ENCODE peak calls at places on chromosomes 1 and 21, in five cellular contexts. H is endodermal cell, Y is uterus, W is AG10803, A is left ventricle myocardium inferior. P is an unnamed sample.
A peak's percentile ranks its signal among the peaks of the same experiment; 100 is the strongest.

GRCh38 chr21:44893948-44894656 is 20.6 kb upstream of the PTTG1IP start:
- DNase-seq in H (no peak), Y (no peak), W (no peak), A (no peak), P (no peak)

GRCh38 chr1:27600500-27601175 is 3.3 kb downstream of the AHDC1 start:
- DNase-seq in H (peak; percentile 85), Y (no peak), W (no peak), A (no peak), P (no peak)

GRCh38 chr1:90963651-90964050 is 58.2 kb downstream of the ZNF644 start:
- DNase-seq in H (no peak), Y (no peak), W (no peak), A (no peak), P (no peak)

GRCh38 chr1:203680765-203681164 is 54.1 kb downstream of the ATP2B4 start:
- DNase-seq in H (no peak), Y (no peak), W (no peak), A (no peak), P (no peak)

GRCh38 chr1:89865498-89866385 is 44.9 kb downstream of the LRRC8D start:
- DNase-seq in H (no peak), Y (no peak), W (peak; percentile 79), A (no peak), P (no peak)

GRCh38 chr1:107879338-107879737 is 85.6 kb downstream of the VAV3 start:
- DNase-seq in H (no peak), Y (no peak), W (no peak), A (no peak), P (no peak)

GRCh38 chr1:236127045-236127444 is 15.3 kb upstream of the GPR137B start:
- DNase-seq in H (no peak), Y (no peak), W (no peak), A (no peak), P (no peak)

GRCh38 chr1:82108843-82109242 is 308.1 kb downstream of the ADGRL2 start:
- DNase-seq in H (no peak), Y (no peak), W (no peak), A (no peak), P (peak; percentile 83)

GRCh38 chr1:214028095-214028494 is 40.3 kb downstream of the PROX1 start:
- DNase-seq in H (no peak), Y (no peak), W (no peak), A (no peak), P (no peak)

GRCh38 chr1:80375662-80376061 is 1369.1 kb upstream of the ADGRL4 start:
- DNase-seq in H (no peak), Y (no peak), W (peak; percentile 90), A (no peak), P (no peak)

GRCh38 chr1:40986929-40987328 is 7.4 kb downstream of the CTPS1 start:
- DNase-seq in H (no peak), Y (no peak), W (peak; percentile 46), A (no peak), P (no peak)

GRCh38 chr1:219329606-219330005 is 155.9 kb downstream of the LYPLAL1 start:
- DNase-seq in H (no peak), Y (no peak), W (peak; percentile 21), A (no peak), P (no peak)

GRCh38 chr1:8705104-8705503 is 112.3 kb downstream of the RERE start:
- DNase-seq in H (peak; percentile 66), Y (no peak), W (no peak), A (no peak), P (no peak)

GRCh38 chr1:111274653-111275052 is 16.0 kb upstream of the CHIA start:
- DNase-seq in H (no peak), Y (no peak), W (no peak), A (no peak), P (no peak)

GRCh38 chr1:3869751-3870301 is 12.6 kb downstream of the DFFB start:
- DNase-seq in H (no peak), Y (no peak), W (no peak), A (no peak), P (no peak)

GRCh38 chr1:42146916-42147320 is 6.3 kb upstream of the GUCA2B start:
- DNase-seq in H (peak; percentile 97), Y (peak; percentile 54), W (peak; percentile 43), A (peak; percentile 63), P (peak; percentile 53)

GRCh38 chr1:199522936-199523335 is 504.6 kb upstream of the NR5A2 start:
- DNase-seq in H (no peak), Y (no peak), W (peak; percentile 44), A (no peak), P (no peak)

GRCh38 chr1:167645161-167645560 is 15.1 kb downstream of the RCSD1 start:
- DNase-seq in H (no peak), Y (no peak), W (no peak), A (no peak), P (no peak)

GRCh38 chr1:239706245-239706892 is 320.0 kb downstream of the CHRM3 start:
- DNase-seq in H (peak; percentile 54), Y (no peak), W (no peak), A (no peak), P (no peak)

GRCh38 chr1:181044449-181044966 is 10.7 kb downstream of the MR1 start:
- DNase-seq in H (no peak), Y (no peak), W (no peak), A (no peak), P (peak; percentile 45)

GRCh38 chr1:41619511-41620364 is 135.3 kb upstream of the EDN2 start:
- DNase-seq in H (peak; percentile 67), Y (no peak), W (no peak), A (no peak), P (no peak)

GRCh38 chr1:241499910-241500309 is 19.6 kb downstream of the FH start:
- DNase-seq in H (peak; percentile 50), Y (no peak), W (peak; percentile 55), A (no peak), P (peak; percentile 15)

GRCh38 chr1:5220881-5221280 is 566.5 kb downstream of the AJAP1 start:
- DNase-seq in H (no peak), Y (no peak), W (no peak), A (no peak), P (no peak)

GRCh38 chr1:156532374-156532773 is 31.8 kb upstream of the MEF2D start:
- DNase-seq in H (no peak), Y (no peak), W (no peak), A (no peak), P (no peak)

GRCh38 chr1:85321237-85321964 is 45.0 kb upstream of the BCL10 start:
- DNase-seq in H (no peak), Y (no peak), W (peak; percentile 83), A (no peak), P (peak; percentile 40)

GRCh38 chr1:14945132-14946010 is 208.2 kb upstream of the TMEM51 start:
- DNase-seq in H (peak; percentile 69), Y (peak; percentile 76), W (peak; percentile 96), A (peak; percentile 49), P (no peak)

GRCh38 chr1:78716186-78716585 is 66.6 kb downstream of the IFI44 start:
- DNase-seq in H (no peak), Y (no peak), W (peak; percentile 81), A (no peak), P (no peak)

GRCh38 chr1:201015551-201016091 is 7.9 kb downstream of the KIF21B start:
- DNase-seq in H (peak; percentile 56), Y (no peak), W (no peak), A (no peak), P (no peak)

GRCh38 chr1:241591736-241592135 is 48.4 kb downstream of the CHML start:
- DNase-seq in H (no peak), Y (no peak), W (no peak), A (no peak), P (no peak)

GRCh38 chr1:86692636-86693035 is 11.7 kb upstream of the SH3GLB1 start:
- DNase-seq in H (no peak), Y (no peak), W (no peak), A (no peak), P (no peak)

GRCh38 chr1:3000671-3001470 is 20.4 kb upstream of the ACTRT2 start:
- DNase-seq in H (no peak), Y (no peak), W (no peak), A (no peak), P (no peak)

GRCh38 chr1:216193839-216194443 is 229.3 kb downstream of the USH2A start:
- DNase-seq in H (no peak), Y (no peak), W (no peak), A (no peak), P (no peak)

GRCh38 chr1:207866471-207867135 is 44.3 kb downstream of the CD34 start:
- DNase-seq in H (peak; percentile 20), Y (peak; percentile 67), W (peak; percentile 32), A (peak; percentile 45), P (no peak)

GRCh38 chr1:16146888-16147614 is 8.8 kb downstream of the EPHA2 start:
- DNase-seq in H (no peak), Y (no peak), W (peak; percentile 58), A (no peak), P (no peak)
- H3K4me3 ChIP-seq in H (peak overlapping the region; percentile 59), Y (no peak overlapping the region), W (peak overlapping the region; percentile 43), A (peak overlapping the region; percentile 56), P (no peak overlapping the region)

DNA sequence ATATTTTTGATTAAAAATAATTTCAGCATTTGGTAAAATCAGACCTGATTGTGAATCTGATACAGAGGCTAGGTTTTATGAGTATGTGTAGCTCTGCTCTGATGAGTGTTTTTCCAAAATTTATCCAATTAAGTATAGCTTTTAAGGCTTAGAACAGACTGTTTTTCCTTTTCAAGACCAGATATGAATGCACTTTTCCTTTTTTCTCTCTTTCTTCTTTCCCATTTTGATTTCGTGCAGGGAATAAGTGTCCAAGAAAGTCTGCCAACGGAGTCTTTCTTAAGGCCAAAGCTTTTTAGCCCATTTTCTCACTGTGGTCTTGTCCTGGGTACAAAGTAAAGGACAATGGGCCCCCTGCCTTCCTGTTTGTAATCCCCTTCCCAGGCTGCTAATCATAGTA is 2.8 kb downstream of the KIF1B start:
- DNase-seq in H (no peak), Y (no peak), W (no peak), A (no peak), P (no peak)
- H3K4me3 ChIP-seq in H (peak overlapping the region; percentile 71), Y (no peak overlapping the region), W (peak overlapping the region; percentile 3), A (peak overlapping the region; percentile 22), P (no peak overlapping the region)

DNA sequence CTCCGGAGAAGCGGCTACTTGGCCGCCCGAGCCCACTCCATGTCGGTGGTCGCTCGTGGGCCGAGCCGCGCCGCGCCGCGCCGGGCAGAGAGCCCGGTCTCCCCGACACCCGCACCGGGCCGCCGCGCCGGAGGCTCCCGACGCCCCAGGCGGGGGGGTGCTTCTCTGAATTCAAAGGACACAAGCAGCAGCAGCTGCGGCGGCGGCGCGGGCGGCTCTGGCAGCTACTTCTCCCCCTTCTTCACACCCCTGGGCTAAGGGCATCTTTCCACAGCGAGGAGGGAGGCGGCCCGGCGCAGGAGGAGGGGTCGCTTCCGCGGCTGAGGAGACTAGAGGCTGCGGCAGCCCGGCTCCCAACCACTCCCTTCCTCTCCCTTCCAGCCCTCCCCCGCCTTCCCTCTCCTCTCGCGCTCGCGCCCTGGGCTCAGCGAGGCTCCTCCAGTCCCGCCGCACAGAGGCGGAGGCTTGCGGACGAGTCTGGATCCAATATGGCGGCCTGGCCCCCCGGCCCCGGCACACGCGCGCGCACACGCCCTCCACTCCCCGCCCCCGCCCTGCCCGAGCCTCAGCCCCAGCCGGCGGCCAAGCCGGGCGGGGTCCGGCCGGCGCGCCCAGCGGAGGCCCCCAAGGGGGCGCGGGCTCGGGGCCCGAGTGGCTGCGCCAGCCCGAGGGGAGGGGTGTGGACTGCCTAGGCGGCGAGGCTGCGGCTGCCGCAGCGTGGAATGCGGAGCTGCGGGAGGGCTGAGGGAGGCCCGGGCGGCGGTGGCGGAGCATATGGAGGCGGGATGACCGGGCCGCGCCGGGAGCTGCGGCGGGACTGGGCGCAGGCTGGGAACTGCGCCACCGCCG is at the start of gene CDC42BPA:
- DNase-seq in H (peak; percentile 91), Y (peak; percentile 78), W (peak; percentile 88), A (peak; percentile 89), P (peak; percentile 64)
- H3K4me3 ChIP-seq in H (peak within 1 kb of the TSS; percentile 93), Y (peak within 1 kb of the TSS; percentile 72), W (peak within 1 kb of the TSS; percentile 78), A (peak within 1 kb of the TSS; percentile 77), P (peak within 1 kb of the TSS; percentile 83)

GRCh38 chr1:170145061-170145460 is 698 bp upstream of the NTMT2 start:
- DNase-seq in H (no peak), Y (no peak), W (no peak), A (no peak), P (no peak)
- H3K4me3 ChIP-seq in H (no peak overlapping the region), Y (no peak overlapping the region), W (no peak overlapping the region), A (no peak overlapping the region), P (no peak overlapping the region)